ENCODE peak calls at places on chromosomes 1 and 21, in ten cellular contexts. I is stimulated activated CD4-positive, alpha-beta T cell treated with anti-CD3 and anti-CD28 coated beads, Interleukin-15, amount 100 ng/mL, for 24 hours; H is A172; W is T-helper 2 cell; O is GM04503; V is fibroblast of lung; X is HCT116; P is NCI-H1105; E is GM12891; D is AG09319. J is an unnamed sample.

GRCh38 chr21:42107177-42107880 is 36.2 kb downstream of the UMODL1 start:
- DNase-seq in I (no peak), H (no peak), W (no peak), O (no peak), V (no peak), X (no peak), P (no peak), E (no peak), D (no peak), J (no peak)

GRCh38 chr1:39297534-39297933 is 93.0 kb downstream of the MACF1 start:
- DNase-seq in I (no peak), H (no peak), W (no peak), O (peak), V (peak), X (no peak), P (no peak), E (no peak), D (peak), J (no peak)

GRCh38 chr1:53738205-53739108 is 507 bp downstream of the GLIS1 start:
- DNase-seq in I (peak), H (no peak), W (no peak), O (no peak), V (peak), X (no peak), P (no peak), E (peak), D (no peak), J (no peak)

GRCh38 chr1:230157409-230158390 is 90.7 kb downstream of the GALNT2 start:
- DNase-seq in I (no peak), H (no peak), W (no peak), O (no peak), V (no peak), X (no peak), P (no peak), E (no peak), D (no peak), J (no peak)

GRCh38 chr1:89965203-89965900 is 29.6 kb upstream of the ZNF326 start:
- DNase-seq in I (no peak), H (no peak), W (no peak), O (no peak), V (no peak), X (no peak), P (peak), E (no peak), D (no peak), J (no peak)

GRCh38 chr21:41632748-41633475 is 125.0 kb upstream of the TMPRSS2 start:
- DNase-seq in I (no peak), H (no peak), W (no peak), O (no peak), V (no peak), X (no peak), P (peak), E (no peak), D (no peak), J (no peak)

GRCh38 chr21:20519076-20519475 is 479.1 kb upstream of the NCAM2 start:
- DNase-seq in I (no peak), H (no peak), W (no peak), O (no peak), V (no peak), X (no peak), P (no peak), E (no peak), D (no peak), J (no peak)

GRCh38 chr1:201730611-201731010 is 98.3 kb upstream of the IPO9 start:
- DNase-seq in I (no peak), H (no peak), W (no peak), O (no peak), V (no peak), X (no peak), P (no peak), E (no peak), D (no peak), J (no peak)

GRCh38 chr1:30882678-30883388 is 25.7 kb downstream of the SDC3 start:
- DNase-seq in I (no peak), H (no peak), W (no peak), O (no peak), V (no peak), X (no peak), P (no peak), E (no peak), D (no peak), J (no peak)

GRCh38 chr1:26277261-26277661 is 2.6 kb upstream of the SH3BGRL3 start:
- DNase-seq in I (no peak), H (no peak), W (no peak), O (no peak), V (no peak), X (no peak), P (no peak), E (no peak), D (no peak), J (no peak)

GRCh38 chr1:153626929-153627796 is at the start of gene S100A13:
- DNase-seq in I (peak), H (peak), W (no peak), O (peak), V (peak), X (peak), P (peak), E (peak), D (peak), J (peak)

GRCh38 chr21:16570196-16570595 is 840.4 kb downstream of the USP25 start:
- DNase-seq in I (no peak), H (peak), W (no peak), O (no peak), V (peak), X (no peak), P (no peak), E (no peak), D (no peak), J (no peak)

GRCh38 chr21:44854664-44855446 is 18.6 kb downstream of the PTTG1IP start:
- DNase-seq in I (no peak), H (no peak), W (no peak), O (no peak), V (no peak), X (no peak), P (no peak), E (no peak), D (no peak), J (no peak)

GRCh38 chr1:210883821-210884220 is 250.1 kb downstream of the KCNH1 start:
- DNase-seq in I (no peak), H (peak), W (no peak), O (peak), V (peak), X (no peak), P (no peak), E (no peak), D (no peak), J (no peak)

GRCh38 chr1:223007250-223007649 is 135.8 kb downstream of the TLR5 start:
- DNase-seq in I (no peak), H (no peak), W (no peak), O (no peak), V (peak), X (no peak), P (no peak), E (no peak), D (no peak), J (no peak)

GRCh38 chr1:14954210-14954609 is 199.3 kb upstream of the TMEM51 start:
- DNase-seq in I (no peak), H (no peak), W (no peak), O (no peak), V (peak), X (no peak), P (no peak), E (no peak), D (no peak), J (no peak)

GRCh38 chr1:23651069-23651808 is 40.4 kb upstream of the RPL11 start:
- DNase-seq in I (no peak), H (no peak), W (no peak), O (no peak), V (no peak), X (no peak), P (no peak), E (no peak), D (no peak), J (no peak)

GRCh38 chr1:22380024-22380785 is 71.4 kb upstream of the ZBTB40 start:
- DNase-seq in I (no peak), H (peak), W (no peak), O (peak), V (peak), X (no peak), P (no peak), E (no peak), D (no peak), J (no peak)

GRCh38 chr1:43590389-43590788 is 59.6 kb upstream of the KDM4A start:
- DNase-seq in I (no peak), H (no peak), W (no peak), O (no peak), V (no peak), X (no peak), P (no peak), E (no peak), D (no peak), J (no peak)

GRCh38 chr1:27689423-27690173 is 17.6 kb upstream of the IFI6 start:
- DNase-seq in I (no peak), H (peak), W (no peak), O (peak), V (peak), X (no peak), P (no peak), E (no peak), D (no peak), J (no peak)

GRCh38 chr1:229420765-229421164 is 13.1 kb downstream of the ACTA1 start:
- DNase-seq in I (no peak), H (no peak), W (no peak), O (no peak), V (no peak), X (peak), P (no peak), E (no peak), D (no peak), J (no peak)

GRCh38 chr1:222557574-222557973 is 9.7 kb upstream of the HHIPL2 start:
- DNase-seq in I (no peak), H (no peak), W (no peak), O (no peak), V (no peak), X (no peak), P (no peak), E (no peak), D (no peak), J (no peak)

GRCh38 chr1:152577168-152577567 is 3.1 kb downstream of the LCE3D start:
- DNase-seq in I (peak), H (no peak), W (no peak), O (no peak), V (no peak), X (no peak), P (no peak), E (no peak), D (no peak), J (no peak)

GRCh38 chr1:204990059-204990664 is 52.9 kb upstream of the CNTN2 start:
- DNase-seq in I (no peak), H (peak), W (no peak), O (no peak), V (no peak), X (no peak), P (no peak), E (no peak), D (no peak), J (no peak)

GRCh38 chr1:119364640-119365039 is 3.9 kb upstream of the HAO2 start:
- DNase-seq in I (no peak), H (peak), W (no peak), O (no peak), V (peak), X (no peak), P (no peak), E (no peak), D (no peak), J (no peak)

GRCh38 chr1:9069324-9070100 is at the start of gene SLC2A5:
- DNase-seq in I (no peak), H (no peak), W (no peak), O (no peak), V (peak), X (no peak), P (no peak), E (peak), D (no peak), J (no peak)

GRCh38 chr1:53982762-53983101 is 35.3 kb downstream of the LDLRAD1 start:
- DNase-seq in I (no peak), H (no peak), W (no peak), O (peak), V (no peak), X (no peak), P (no peak), E (no peak), D (no peak), J (no peak)

GRCh38 chr1:93746009-93746408 is 64.4 kb upstream of the BCAR3 start:
- DNase-seq in I (no peak), H (no peak), W (no peak), O (no peak), V (no peak), X (no peak), P (no peak), E (no peak), D (no peak), J (no peak)

GRCh38 chr1:11770011-11770410 is 8.0 kb downstream of the C1orf167 start:
- DNase-seq in I (no peak), H (no peak), W (no peak), O (no peak), V (no peak), X (no peak), P (no peak), E (no peak), D (no peak), J (no peak)

GRCh38 chr1:115179397-115179835 is 90.1 kb upstream of the TSPAN2 start:
- DNase-seq in I (peak), H (peak), W (no peak), O (peak), V (peak), X (peak), P (no peak), E (no peak), D (peak), J (no peak)